ENCODE peak calls at places on chromosome 4, in five cellular contexts. One of them, this sample, is unnamed.

GRCh38 chr4:24846716-24847115 is 51.3 kb downstream of the SOD3 start:
- DNase-seq in neuronal stem cell: no peak
- DNase-seq in H1: no peak
- DNase-seq in mesenchymal stem cell: no peak
- DNase-seq in trophoblast cell: no peak
- DNase-seq in this sample: no peak

GRCh38 chr4:102663073-102663472 is 97.7 kb downstream of the MANBA start:
- DNase-seq in neuronal stem cell: no peak
- DNase-seq in H1: no peak
- DNase-seq in mesenchymal stem cell: peak
- DNase-seq in trophoblast cell: no peak
- DNase-seq in this sample: no peak

GRCh38 chr4:185761352-185762235 is 50.4 kb downstream of the SORBS2 start:
- DNase-seq in neuronal stem cell: no peak
- DNase-seq in H1: no peak
- DNase-seq in mesenchymal stem cell: no peak
- DNase-seq in trophoblast cell: no peak
- DNase-seq in this sample: no peak

GRCh38 chr4:164937576-164938270 is 39.7 kb downstream of the TRIM61 start:
- DNase-seq in neuronal stem cell: no peak
- DNase-seq in H1: no peak
- DNase-seq in mesenchymal stem cell: peak
- DNase-seq in trophoblast cell: no peak
- DNase-seq in this sample: peak

GRCh38 chr4:146260521-146260920 is 46.2 kb downstream of the REELD1 start:
- DNase-seq in neuronal stem cell: no peak
- DNase-seq in H1: no peak
- DNase-seq in mesenchymal stem cell: no peak
- DNase-seq in trophoblast cell: peak
- DNase-seq in this sample: no peak

GRCh38 chr4:17780461-17781071 is 855 bp downstream of the FAM184B start:
- DNase-seq in neuronal stem cell: no peak
- DNase-seq in H1: no peak
- DNase-seq in mesenchymal stem cell: no peak
- DNase-seq in trophoblast cell: peak
- DNase-seq in this sample: no peak

GRCh38 chr4:139767168-139767567 is 101.5 kb downstream of the MGST2 start:
- DNase-seq in neuronal stem cell: no peak
- DNase-seq in H1: no peak
- DNase-seq in mesenchymal stem cell: peak
- DNase-seq in trophoblast cell: peak
- DNase-seq in this sample: no peak

GRCh38 chr4:80134936-80135701 is 62.1 kb upstream of the ANTXR2 start:
- DNase-seq in neuronal stem cell: no peak
- DNase-seq in H1: no peak
- DNase-seq in mesenchymal stem cell: no peak
- DNase-seq in trophoblast cell: peak
- DNase-seq in this sample: no peak

GRCh38 chr4:128823025-128823661 is 13.6 kb downstream of the JADE1 start:
- DNase-seq in neuronal stem cell: no peak
- DNase-seq in H1: no peak
- DNase-seq in mesenchymal stem cell: peak
- DNase-seq in trophoblast cell: no peak
- DNase-seq in this sample: no peak

GRCh38 chr4:54439831-54440243 is 210.7 kb downstream of the PDGFRA start:
- DNase-seq in neuronal stem cell: peak
- DNase-seq in H1: no peak
- DNase-seq in mesenchymal stem cell: peak
- DNase-seq in trophoblast cell: no peak
- DNase-seq in this sample: no peak

GRCh38 chr4:54092800-54093608 is 7.0 kb upstream of the GSX2 start:
- DNase-seq in neuronal stem cell: no peak
- DNase-seq in H1: no peak
- DNase-seq in mesenchymal stem cell: no peak
- DNase-seq in trophoblast cell: no peak
- DNase-seq in this sample: peak

GRCh38 chr4:85475631-85476233 is 782 bp downstream of the ARHGAP24 start:
- DNase-seq in neuronal stem cell: peak
- DNase-seq in H1: peak
- DNase-seq in mesenchymal stem cell: peak
- DNase-seq in trophoblast cell: peak
- DNase-seq in this sample: no peak

GRCh38 chr4:125734504-125734903 is 419.7 kb downstream of the FAT4 start:
- DNase-seq in neuronal stem cell: no peak
- DNase-seq in H1: no peak
- DNase-seq in mesenchymal stem cell: no peak
- DNase-seq in trophoblast cell: no peak
- DNase-seq in this sample: no peak

GRCh38 chr4:5558502-5558901 is 149.9 kb downstream of the EVC2 start:
- DNase-seq in neuronal stem cell: no peak
- DNase-seq in H1: no peak
- DNase-seq in mesenchymal stem cell: no peak
- DNase-seq in trophoblast cell: no peak
- DNase-seq in this sample: no peak

GRCh38 chr4:38832624-38833528 is 23.7 kb downstream of the TLR6 start:
- DNase-seq in neuronal stem cell: no peak
- DNase-seq in H1: peak
- DNase-seq in mesenchymal stem cell: no peak
- DNase-seq in trophoblast cell: no peak
- DNase-seq in this sample: peak

GRCh38 chr4:39181905-39182638 is at the start of gene WDR19:
- DNase-seq in neuronal stem cell: peak
- DNase-seq in H1: peak
- DNase-seq in mesenchymal stem cell: peak
- DNase-seq in trophoblast cell: peak
- DNase-seq in this sample: peak

GRCh38 chr4:67873116-67873515 is 10.7 kb downstream of the TMPRSS11D start:
- DNase-seq in neuronal stem cell: no peak
- DNase-seq in H1: no peak
- DNase-seq in mesenchymal stem cell: no peak
- DNase-seq in trophoblast cell: no peak
- DNase-seq in this sample: no peak

GRCh38 chr4:41432889-41433288 is 105.1 kb upstream of the LIMCH1 start:
- DNase-seq in neuronal stem cell: peak
- DNase-seq in H1: no peak
- DNase-seq in mesenchymal stem cell: peak
- DNase-seq in trophoblast cell: peak
- DNase-seq in this sample: peak

GRCh38 chr4:40176602-40177001 is 20.2 kb upstream of the RHOH start:
- DNase-seq in neuronal stem cell: no peak
- DNase-seq in H1: peak
- DNase-seq in mesenchymal stem cell: no peak
- DNase-seq in trophoblast cell: no peak
- DNase-seq in this sample: peak

GRCh38 chr4:108166441-108167315 is 2.1 kb downstream of the LEF1 start:
- DNase-seq in neuronal stem cell: peak
- DNase-seq in H1: peak
- DNase-seq in mesenchymal stem cell: peak
- DNase-seq in trophoblast cell: no peak
- DNase-seq in this sample: peak

GRCh38 chr4:82748781-82749504 is 49.7 kb downstream of the SCD5 start:
- DNase-seq in neuronal stem cell: no peak
- DNase-seq in H1: no peak
- DNase-seq in mesenchymal stem cell: peak
- DNase-seq in trophoblast cell: no peak
- DNase-seq in this sample: no peak

GRCh38 chr4:20418865-20419451 is 167.3 kb downstream of the SLIT2 start:
- DNase-seq in neuronal stem cell: no peak
- DNase-seq in H1: no peak
- DNase-seq in mesenchymal stem cell: peak
- DNase-seq in trophoblast cell: no peak
- DNase-seq in this sample: no peak

GRCh38 chr4:147207941-147208340 is 262.3 kb upstream of the TTC29 start:
- DNase-seq in neuronal stem cell: no peak
- DNase-seq in H1: no peak
- DNase-seq in mesenchymal stem cell: no peak
- DNase-seq in trophoblast cell: no peak
- DNase-seq in this sample: no peak

GRCh38 chr4:55321707-55322264 is 24.3 kb upstream of the SRD5A3 start:
- DNase-seq in neuronal stem cell: peak
- DNase-seq in H1: peak
- DNase-seq in mesenchymal stem cell: peak
- DNase-seq in trophoblast cell: peak
- DNase-seq in this sample: peak

GRCh38 chr4:1194028-1194900 is 21.9 kb upstream of the SPON2 start:
- DNase-seq in neuronal stem cell: no peak
- DNase-seq in H1: peak
- DNase-seq in mesenchymal stem cell: peak
- DNase-seq in trophoblast cell: no peak
- DNase-seq in this sample: peak

GRCh38 chr4:47705326-47705981 is 132.4 kb downstream of the CORIN start:
- DNase-seq in neuronal stem cell: no peak
- DNase-seq in H1: no peak
- DNase-seq in mesenchymal stem cell: peak
- DNase-seq in trophoblast cell: no peak
- DNase-seq in this sample: no peak

GRCh38 chr4:15755321-15755750 is 22.8 kb upstream of the CD38 start:
- DNase-seq in neuronal stem cell: no peak
- DNase-seq in H1: no peak
- DNase-seq in mesenchymal stem cell: peak
- DNase-seq in trophoblast cell: no peak
- DNase-seq in this sample: no peak

GRCh38 chr4:93764647-93765246 is 63.8 kb upstream of the ATOH1 start:
- DNase-seq in neuronal stem cell: peak
- DNase-seq in H1: no peak
- DNase-seq in mesenchymal stem cell: peak
- DNase-seq in trophoblast cell: peak
- DNase-seq in this sample: no peak

GRCh38 chr4:87240341-87240740 is 19.9 kb upstream of the KLHL8 start:
- DNase-seq in neuronal stem cell: no peak
- DNase-seq in H1: no peak
- DNase-seq in mesenchymal stem cell: peak
- DNase-seq in trophoblast cell: no peak
- DNase-seq in this sample: no peak

GRCh38 chr4:2925931-2926860 is 37.0 kb downstream of the NOP14 start:
- DNase-seq in neuronal stem cell: no peak
- DNase-seq in H1: no peak
- DNase-seq in mesenchymal stem cell: no peak
- DNase-seq in trophoblast cell: no peak
- DNase-seq in this sample: no peak

GRCh38 chr4:16942491-16942890 is 44.0 kb upstream of the LDB2 start:
- DNase-seq in neuronal stem cell: no peak
- DNase-seq in H1: no peak
- DNase-seq in mesenchymal stem cell: no peak
- DNase-seq in trophoblast cell: no peak
- DNase-seq in this sample: no peak

GRCh38 chr4:45030059-45030458 is 303.7 kb upstream of the GNPDA2 start:
- DNase-seq in neuronal stem cell: no peak
- DNase-seq in H1: no peak
- DNase-seq in mesenchymal stem cell: no peak
- DNase-seq in trophoblast cell: no peak
- DNase-seq in this sample: peak

GRCh38 chr4:77062856-77063255 is 12.9 kb downstream of the CCNI start:
- DNase-seq in neuronal stem cell: no peak
- DNase-seq in H1: no peak
- DNase-seq in mesenchymal stem cell: no peak
- DNase-seq in trophoblast cell: no peak
- DNase-seq in this sample: no peak

GRCh38 chr4:184854673-184855072 is 28.9 kb upstream of the ACSL1 start:
- DNase-seq in neuronal stem cell: no peak
- DNase-seq in H1: no peak
- DNase-seq in mesenchymal stem cell: no peak
- DNase-seq in trophoblast cell: no peak
- DNase-seq in this sample: no peak

GRCh38 chr4:8506373-8507250 is 66.0 kb downstream of the TRMT44 start:
- DNase-seq in neuronal stem cell: peak
- DNase-seq in H1: no peak
- DNase-seq in mesenchymal stem cell: peak
- DNase-seq in trophoblast cell: peak
- DNase-seq in this sample: peak

GRCh38 chr4:8507251-8507570 is 66.6 kb downstream of the TRMT44 start:
- DNase-seq in neuronal stem cell: no peak
- DNase-seq in H1: no peak
- DNase-seq in mesenchymal stem cell: no peak
- DNase-seq in trophoblast cell: no peak
- DNase-seq in this sample: no peak

GRCh38 chr4:8508266-8508665 is 67.7 kb downstream of the TRMT44 start:
- DNase-seq in neuronal stem cell: no peak
- DNase-seq in H1: no peak
- DNase-seq in mesenchymal stem cell: no peak
- DNase-seq in trophoblast cell: no peak
- DNase-seq in this sample: no peak

GRCh38 chr4:8508731-8509130 is 68.2 kb downstream of the TRMT44 start:
- DNase-seq in neuronal stem cell: no peak
- DNase-seq in H1: no peak
- DNase-seq in mesenchymal stem cell: no peak
- DNase-seq in trophoblast cell: no peak
- DNase-seq in this sample: no peak

DNA sequence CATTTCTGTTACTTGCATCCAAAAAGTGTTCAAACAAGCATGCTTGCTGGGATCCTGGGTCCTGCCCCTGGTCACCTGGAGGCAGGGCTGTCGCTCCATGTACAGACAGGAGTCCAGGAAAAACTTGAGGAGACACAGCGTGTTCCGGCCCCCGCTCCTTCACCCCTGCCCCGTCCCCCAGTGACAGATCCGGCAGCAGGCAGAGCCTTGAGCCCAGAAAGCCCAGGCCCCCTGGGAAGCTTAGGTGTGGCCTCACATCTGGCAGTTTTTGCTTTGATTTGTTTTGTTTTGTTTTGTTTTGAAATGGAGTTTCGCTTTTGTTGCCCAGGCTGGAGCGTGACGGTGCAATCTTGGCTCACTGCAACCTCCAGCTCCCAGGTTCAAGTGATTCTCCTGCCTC is 67.0 kb downstream of the TRMT44 start:
- DNase-seq in neuronal stem cell: no peak
- DNase-seq in H1: no peak
- DNase-seq in mesenchymal stem cell: no peak
- DNase-seq in trophoblast cell: no peak
- DNase-seq in this sample: no peak
- H3K18ac ChIP-seq in neuronal stem cell: peak
- H3K18ac ChIP-seq in H1: no peak
- H3K18ac ChIP-seq in mesenchymal stem cell: no peak
- H3K18ac ChIP-seq in trophoblast cell: no peak
- H3K18ac ChIP-seq in this sample: no peak

GRCh38 chr4:22874334-22874912 is 181.7 kb downstream of the GBA3 start:
- DNase-seq in neuronal stem cell: no peak
- DNase-seq in H1: no peak
- DNase-seq in mesenchymal stem cell: no peak
- DNase-seq in trophoblast cell: no peak
- DNase-seq in this sample: no peak
- H2BK12ac ChIP-seq in neuronal stem cell: no peak
- H2BK12ac ChIP-seq in H1: no peak
- H2BK12ac ChIP-seq in mesenchymal stem cell: no peak
- H2BK12ac ChIP-seq in trophoblast cell: no peak
- H2BK12ac ChIP-seq in this sample: no peak

GRCh38 chr4:124428648-124429047 is 283.9 kb downstream of the ANKRD50 start:
- DNase-seq in neuronal stem cell: no peak
- DNase-seq in H1: no peak
- DNase-seq in mesenchymal stem cell: no peak
- DNase-seq in trophoblast cell: no peak
- DNase-seq in this sample: no peak
- H3K27ac ChIP-seq in neuronal stem cell: no peak
- H3K27ac ChIP-seq in H1: no peak
- H3K27ac ChIP-seq in mesenchymal stem cell: no peak
- H3K27ac ChIP-seq in trophoblast cell: no peak
- H3K27ac ChIP-seq in this sample: no peak

GRCh38 chr4:145093638-145094037 is 4.4 kb downstream of the ANAPC10 start:
- DNase-seq in neuronal stem cell: no peak
- DNase-seq in H1: no peak
- DNase-seq in mesenchymal stem cell: no peak
- DNase-seq in trophoblast cell: no peak
- DNase-seq in this sample: no peak

GRCh38 chr4:145090370-145090769 is 7.6 kb downstream of the ANAPC10 start:
- DNase-seq in neuronal stem cell: no peak
- DNase-seq in H1: no peak
- DNase-seq in mesenchymal stem cell: peak
- DNase-seq in trophoblast cell: no peak
- DNase-seq in this sample: no peak
- H3K18ac ChIP-seq in neuronal stem cell: no peak
- H3K18ac ChIP-seq in H1: no peak
- H3K18ac ChIP-seq in mesenchymal stem cell: no peak
- H3K18ac ChIP-seq in trophoblast cell: no peak
- H3K18ac ChIP-seq in this sample: no peak

This sample was measured in H9.